ENCODE peak calls at places on chromosomes 7 and 10, in eight cellular contexts. One of them, this sample, is unnamed.

GRCh38 chr10:112262556-112262955 is 20.6 kb upstream of the TECTB start:
- DNase-seq in A549: no peak
- DNase-seq in astrocyte: peak; percentile 18
- DNase-seq in breast epithelium: no peak
- DNase-seq in CD8-positive, alpha-beta T cell: no peak
- DNase-seq in NB4: no peak
- DNase-seq in sigmoid colon: no peak
- DNase-seq in heart right ventricle: no peak
- DNase-seq in this sample: no peak

GRCh38 chr7:101696-102376 is 90.5 kb upstream of the FAM20C start:
- DNase-seq in CD8-positive, alpha-beta T cell: no peak
- DNase-seq in astrocyte: peak; percentile 70
- DNase-seq in breast epithelium: no peak
- DNase-seq in heart right ventricle: no peak
- DNase-seq in A549: no peak
- DNase-seq in sigmoid colon: no peak
- DNase-seq in NB4: no peak
- DNase-seq in this sample: peak; percentile 69

GRCh38 chr10:113480828-113481502 is 71.9 kb upstream of the HABP2 start:
- DNase-seq in A549: no peak
- DNase-seq in sigmoid colon: no peak
- DNase-seq in breast epithelium: no peak
- DNase-seq in astrocyte: no peak
- DNase-seq in heart right ventricle: no peak
- DNase-seq in NB4: no peak
- DNase-seq in CD8-positive, alpha-beta T cell: no peak
- DNase-seq in this sample: no peak

GRCh38 chr7:7830122-7830878 is 111.9 kb upstream of the RPA3 start:
- DNase-seq in heart right ventricle: no peak
- DNase-seq in sigmoid colon: no peak
- DNase-seq in astrocyte: no peak
- DNase-seq in CD8-positive, alpha-beta T cell: no peak
- DNase-seq in breast epithelium: no peak
- DNase-seq in A549: no peak
- DNase-seq in NB4: no peak
- DNase-seq in this sample: no peak

GRCh38 chr10:69895759-69896158 is 94.1 kb downstream of the COL13A1 start:
- DNase-seq in heart right ventricle: no peak
- DNase-seq in astrocyte: peak; percentile 76
- DNase-seq in NB4: no peak
- DNase-seq in CD8-positive, alpha-beta T cell: no peak
- DNase-seq in A549: no peak
- DNase-seq in breast epithelium: no peak
- DNase-seq in sigmoid colon: no peak
- DNase-seq in this sample: no peak

GRCh38 chr7:83486957-83487356 is 162.0 kb downstream of the SEMA3E start:
- DNase-seq in NB4: no peak
- DNase-seq in CD8-positive, alpha-beta T cell: no peak
- DNase-seq in astrocyte: peak; percentile 5
- DNase-seq in sigmoid colon: no peak
- DNase-seq in A549: no peak
- DNase-seq in heart right ventricle: no peak
- DNase-seq in breast epithelium: no peak
- DNase-seq in this sample: no peak

GRCh38 chr7:79175390-79175789 is 278.1 kb downstream of the MAGI2 start:
- DNase-seq in breast epithelium: no peak
- DNase-seq in heart right ventricle: no peak
- DNase-seq in A549: no peak
- DNase-seq in astrocyte: no peak
- DNase-seq in NB4: no peak
- DNase-seq in CD8-positive, alpha-beta T cell: no peak
- DNase-seq in sigmoid colon: no peak
- DNase-seq in this sample: no peak

GRCh38 chr7:146557971-146558469 is 441.4 kb downstream of the CNTNAP2 start:
- DNase-seq in sigmoid colon: no peak
- DNase-seq in NB4: no peak
- DNase-seq in CD8-positive, alpha-beta T cell: no peak
- DNase-seq in breast epithelium: no peak
- DNase-seq in astrocyte: no peak
- DNase-seq in heart right ventricle: no peak
- DNase-seq in A549: no peak
- DNase-seq in this sample: no peak

GRCh38 chr7:20330797-20331230 is at the start of gene ITGB8:
- DNase-seq in astrocyte: peak; percentile 51
- DNase-seq in heart right ventricle: peak; percentile 24
- DNase-seq in breast epithelium: peak; percentile 66
- DNase-seq in CD8-positive, alpha-beta T cell: no peak
- DNase-seq in NB4: no peak
- DNase-seq in sigmoid colon: peak; percentile 78
- DNase-seq in A549: peak; percentile 26
- DNase-seq in this sample: no peak

GRCh38 chr10:1544929-1545328 is 192.4 kb downstream of the ADARB2 start:
- DNase-seq in CD8-positive, alpha-beta T cell: no peak
- DNase-seq in breast epithelium: no peak
- DNase-seq in sigmoid colon: peak; percentile 28
- DNase-seq in A549: no peak
- DNase-seq in NB4: no peak
- DNase-seq in astrocyte: no peak
- DNase-seq in heart right ventricle: no peak
- DNase-seq in this sample: no peak

GRCh38 chr7:115435178-115435577 is 513.3 kb downstream of the MDFIC start:
- DNase-seq in breast epithelium: no peak
- DNase-seq in astrocyte: no peak
- DNase-seq in heart right ventricle: no peak
- DNase-seq in A549: no peak
- DNase-seq in sigmoid colon: no peak
- DNase-seq in NB4: no peak
- DNase-seq in CD8-positive, alpha-beta T cell: no peak
- DNase-seq in this sample: no peak

GRCh38 chr10:50990568-50991495 is 83.5 kb upstream of the PRKG1 start:
- DNase-seq in sigmoid colon: peak; percentile 79
- DNase-seq in heart right ventricle: peak; percentile 49
- DNase-seq in NB4: no peak
- DNase-seq in CD8-positive, alpha-beta T cell: no peak
- DNase-seq in A549: peak; percentile 14
- DNase-seq in breast epithelium: no peak
- DNase-seq in astrocyte: peak; percentile 67
- DNase-seq in this sample: no peak
- TF ChIP-seq CTCF in sigmoid colon: no peak
- TF ChIP-seq CTCF in heart right ventricle: no peak
- TF ChIP-seq CTCF in NB4: no peak
- TF ChIP-seq CTCF in CD8-positive, alpha-beta T cell: no peak
- TF ChIP-seq CTCF in A549: no peak
- TF ChIP-seq CTCF in breast epithelium: no peak
- TF ChIP-seq CTCF in astrocyte: no peak
- TF ChIP-seq CTCF in this sample: no peak

DNA sequence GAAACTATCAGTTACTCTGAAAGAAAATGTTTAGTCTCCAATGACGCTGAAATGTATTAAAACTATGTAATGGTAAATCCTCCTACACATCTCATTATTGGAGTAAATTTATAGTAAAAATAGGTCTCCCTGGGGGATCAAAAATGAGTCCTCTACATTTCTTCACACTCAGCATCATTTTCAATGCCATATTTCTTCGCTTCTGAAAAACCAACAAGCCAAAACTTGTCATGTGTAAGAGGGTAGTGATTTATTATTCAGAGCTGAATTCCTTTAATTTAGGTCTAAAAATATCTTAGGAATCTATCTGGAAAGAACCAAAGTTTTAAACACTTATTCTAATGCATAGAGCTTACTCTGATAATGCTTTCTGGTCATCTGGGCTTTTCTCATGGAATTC is 3.0 kb downstream of the PDK4 start:
- DNase-seq in heart right ventricle: no peak
- DNase-seq in sigmoid colon: no peak
- DNase-seq in A549: no peak
- DNase-seq in astrocyte: no peak
- DNase-seq in breast epithelium: no peak
- DNase-seq in CD8-positive, alpha-beta T cell: no peak
- DNase-seq in NB4: no peak
- DNase-seq in this sample: no peak
- H3K4me3 ChIP-seq in heart right ventricle: peak overlapping the region; percentile 83
- H3K4me3 ChIP-seq in sigmoid colon: peak overlapping the region; percentile 93
- H3K4me3 ChIP-seq in A549: peak overlapping the region; percentile 56
- H3K4me3 ChIP-seq in astrocyte: no peak overlapping the region
- H3K4me3 ChIP-seq in breast epithelium: peak overlapping the region; percentile 82
- H3K4me3 ChIP-seq in CD8-positive, alpha-beta T cell: no peak overlapping the region
- H3K4me3 ChIP-seq in NB4: no peak overlapping the region
- H3K4me3 ChIP-seq in this sample: peak overlapping the region; percentile 3

GRCh38 chr7:108246227-108246837 is 116.2 kb upstream of the LAMB4 start:
- DNase-seq in CD8-positive, alpha-beta T cell: no peak
- DNase-seq in breast epithelium: no peak
- DNase-seq in A549: peak; percentile 71
- DNase-seq in NB4: peak; percentile 53
- DNase-seq in sigmoid colon: no peak
- DNase-seq in heart right ventricle: no peak
- DNase-seq in astrocyte: peak; percentile 99
- DNase-seq in this sample: peak; percentile 100
- TF ChIP-seq CTCF in CD8-positive, alpha-beta T cell: no peak
- TF ChIP-seq CTCF in breast epithelium: no peak
- TF ChIP-seq CTCF in A549: peak; percentile 43
- TF ChIP-seq CTCF in NB4: no peak
- TF ChIP-seq CTCF in sigmoid colon: no peak
- TF ChIP-seq CTCF in heart right ventricle: no peak
- TF ChIP-seq CTCF in astrocyte: no peak
- TF ChIP-seq CTCF in this sample: peak; percentile 62

GRCh38 chr10:68080853-68081431 is 5.9 kb upstream of the HERC4 start:
- DNase-seq in breast epithelium: no peak
- DNase-seq in astrocyte: no peak
- DNase-seq in NB4: no peak
- DNase-seq in CD8-positive, alpha-beta T cell: no peak
- DNase-seq in heart right ventricle: no peak
- DNase-seq in sigmoid colon: no peak
- DNase-seq in A549: no peak
- DNase-seq in this sample: no peak
- H3K4me3 ChIP-seq in breast epithelium: no peak overlapping the region
- H3K4me3 ChIP-seq in astrocyte: no peak overlapping the region
- H3K4me3 ChIP-seq in NB4: no peak overlapping the region
- H3K4me3 ChIP-seq in CD8-positive, alpha-beta T cell: no peak overlapping the region
- H3K4me3 ChIP-seq in heart right ventricle: no peak overlapping the region
- H3K4me3 ChIP-seq in sigmoid colon: no peak overlapping the region
- H3K4me3 ChIP-seq in A549: no peak overlapping the region
- H3K4me3 ChIP-seq in this sample: no peak overlapping the region

DNA sequence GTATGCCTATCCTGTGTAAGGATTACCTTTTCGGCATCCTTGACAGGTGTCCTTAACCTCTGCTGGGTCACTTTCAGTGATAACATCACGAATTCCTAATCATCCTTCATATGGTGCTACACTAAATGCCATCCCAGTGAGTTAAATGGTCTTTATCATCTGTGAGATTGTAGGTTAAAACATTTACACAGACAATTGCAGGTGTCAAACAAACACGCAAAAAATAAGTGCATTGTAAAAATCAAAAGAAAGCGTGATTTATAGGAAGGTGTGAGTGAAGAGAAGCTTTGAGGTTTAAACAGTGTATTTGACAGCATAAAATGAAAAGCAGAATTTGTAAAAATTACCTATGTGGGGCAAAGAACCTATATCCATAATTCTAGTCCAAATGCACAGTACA is 111.5 kb upstream of the IFRD1 start:
- DNase-seq in CD8-positive, alpha-beta T cell: no peak
- DNase-seq in astrocyte: no peak
- DNase-seq in A549: no peak
- DNase-seq in heart right ventricle: no peak
- DNase-seq in breast epithelium: no peak
- DNase-seq in sigmoid colon: no peak
- DNase-seq in NB4: no peak
- DNase-seq in this sample: no peak
- TF ChIP-seq CTCF in CD8-positive, alpha-beta T cell: no peak
- TF ChIP-seq CTCF in astrocyte: no peak
- TF ChIP-seq CTCF in A549: no peak
- TF ChIP-seq CTCF in heart right ventricle: no peak
- TF ChIP-seq CTCF in breast epithelium: no peak
- TF ChIP-seq CTCF in sigmoid colon: no peak
- TF ChIP-seq CTCF in NB4: no peak
- TF ChIP-seq CTCF in this sample: no peak

GRCh38 chr10:93804200-93804599 is 46.5 kb downstream of the LGI1 start:
- DNase-seq in heart right ventricle: no peak
- DNase-seq in NB4: no peak
- DNase-seq in CD8-positive, alpha-beta T cell: no peak
- DNase-seq in breast epithelium: no peak
- DNase-seq in sigmoid colon: no peak
- DNase-seq in A549: no peak
- DNase-seq in astrocyte: no peak
- DNase-seq in this sample: no peak
- H3K4me3 ChIP-seq in heart right ventricle: no peak overlapping the region
- H3K4me3 ChIP-seq in NB4: no peak overlapping the region
- H3K4me3 ChIP-seq in CD8-positive, alpha-beta T cell: no peak overlapping the region
- H3K4me3 ChIP-seq in breast epithelium: no peak overlapping the region
- H3K4me3 ChIP-seq in sigmoid colon: no peak overlapping the region
- H3K4me3 ChIP-seq in A549: no peak overlapping the region
- H3K4me3 ChIP-seq in astrocyte: no peak overlapping the region
- H3K4me3 ChIP-seq in this sample: no peak overlapping the region

DNA sequence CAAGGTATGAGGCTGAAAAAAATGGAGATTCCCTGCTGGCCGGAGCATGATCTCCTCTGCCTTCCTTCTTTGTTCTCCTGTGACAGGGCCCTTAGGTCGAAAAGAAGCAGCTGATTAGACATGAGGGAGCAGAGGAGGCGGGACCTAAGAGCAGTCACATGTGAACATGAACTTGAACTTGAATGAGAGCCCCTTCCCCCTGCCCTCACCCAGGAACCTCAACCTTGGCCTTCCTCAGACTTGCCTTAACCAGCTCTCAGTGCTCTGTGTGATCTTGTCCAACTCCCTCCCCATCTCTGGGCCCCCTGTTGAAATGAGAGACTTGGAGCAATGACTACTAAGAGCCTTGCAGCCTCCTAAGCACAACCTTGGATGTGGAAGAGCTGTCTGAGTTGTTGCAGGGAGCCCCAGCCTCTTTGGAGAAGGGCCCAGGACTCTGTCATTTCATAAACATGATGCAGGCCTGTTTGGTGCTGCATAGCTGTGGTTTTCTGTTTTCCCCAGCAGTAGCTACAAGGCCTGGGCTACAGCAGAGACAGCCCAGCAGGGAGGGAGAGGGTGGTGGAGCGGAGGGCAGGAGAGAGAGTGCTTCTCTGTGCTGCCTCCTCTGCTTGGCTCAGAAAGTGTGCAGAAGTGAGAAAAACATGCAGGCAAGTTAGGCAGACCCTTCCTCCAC is 124.0 kb upstream of the ZMIZ1 start:
- DNase-seq in CD8-positive, alpha-beta T cell: no peak
- DNase-seq in sigmoid colon: peak; percentile 94
- DNase-seq in heart right ventricle: no peak
- DNase-seq in astrocyte: peak; percentile 97
- DNase-seq in breast epithelium: no peak
- DNase-seq in A549: no peak
- DNase-seq in NB4: peak; percentile 55
- DNase-seq in this sample: no peak
- TF ChIP-seq CTCF in CD8-positive, alpha-beta T cell: no peak
- TF ChIP-seq CTCF in sigmoid colon: no peak
- TF ChIP-seq CTCF in heart right ventricle: no peak
- TF ChIP-seq CTCF in astrocyte: no peak
- TF ChIP-seq CTCF in breast epithelium: no peak
- TF ChIP-seq CTCF in A549: no peak
- TF ChIP-seq CTCF in NB4: no peak
- TF ChIP-seq CTCF in this sample: no peak

GRCh38 chr7:27160546-27161213 is 4.2 kb upstream of the HOXA7 start:
- DNase-seq in CD8-positive, alpha-beta T cell: peak; percentile 82
- DNase-seq in NB4: peak; percentile 96
- DNase-seq in astrocyte: peak; percentile 23
- DNase-seq in breast epithelium: peak; percentile 91
- DNase-seq in A549: peak; percentile 82
- DNase-seq in heart right ventricle: peak; percentile 80
- DNase-seq in sigmoid colon: peak; percentile 94
- DNase-seq in this sample: no peak
- H3K4me3 ChIP-seq in CD8-positive, alpha-beta T cell: peak overlapping the region; percentile 79
- H3K4me3 ChIP-seq in NB4: peak overlapping the region; percentile 69
- H3K4me3 ChIP-seq in astrocyte: peak overlapping the region; percentile 40
- H3K4me3 ChIP-seq in breast epithelium: peak overlapping the region; percentile 85
- H3K4me3 ChIP-seq in A549: peak overlapping the region; percentile 65
- H3K4me3 ChIP-seq in heart right ventricle: peak overlapping the region; percentile 57
- H3K4me3 ChIP-seq in sigmoid colon: peak overlapping the region; percentile 38
- H3K4me3 ChIP-seq in this sample: peak overlapping the region; percentile 74

This sample was measured in epithelial cell of proximal tubule.